ENCODE peak calls at places on chromosomes 7 and 10, in five cellular contexts. One of them, this sample, is unnamed.

GRCh38 chr10:12699258-12699700 is 302.2 kb downstream of the CCDC3 start:
- DNase-seq in heart left ventricle: no peak
- DNase-seq in cardiac muscle cell: peak
- DNase-seq in IMR-90: no peak
- DNase-seq in brain microvascular endothelial cell: no peak
- DNase-seq in this sample: no peak

GRCh38 chr10:50347394-50347802 is 96.1 kb upstream of the ASAH2 start:
- DNase-seq in heart left ventricle: no peak
- DNase-seq in cardiac muscle cell: peak
- DNase-seq in IMR-90: no peak
- DNase-seq in brain microvascular endothelial cell: no peak
- DNase-seq in this sample: peak

GRCh38 chr7:84025332-84025927 is 169.2 kb downstream of the SEMA3A start:
- DNase-seq in heart left ventricle: no peak
- DNase-seq in cardiac muscle cell: peak
- DNase-seq in IMR-90: peak
- DNase-seq in brain microvascular endothelial cell: peak
- DNase-seq in this sample: peak

GRCh38 chr7:21887779-21888178 is 57.9 kb downstream of the CDCA7L start:
- DNase-seq in heart left ventricle: no peak
- DNase-seq in cardiac muscle cell: no peak
- DNase-seq in IMR-90: no peak
- DNase-seq in brain microvascular endothelial cell: no peak
- DNase-seq in this sample: no peak

GRCh38 chr7:147982307-147982706 is 608.3 kb upstream of the C7orf33 start:
- DNase-seq in heart left ventricle: no peak
- DNase-seq in cardiac muscle cell: no peak
- DNase-seq in IMR-90: no peak
- DNase-seq in brain microvascular endothelial cell: no peak
- DNase-seq in this sample: peak

GRCh38 chr10:109735776-109736175 is 187.5 kb downstream of the XPNPEP1 start:
- DNase-seq in heart left ventricle: no peak
- DNase-seq in cardiac muscle cell: no peak
- DNase-seq in IMR-90: no peak
- DNase-seq in brain microvascular endothelial cell: no peak
- DNase-seq in this sample: no peak

GRCh38 chr7:97971120-97971989 is 18.6 kb downstream of the OCM2 start:
- DNase-seq in heart left ventricle: peak
- DNase-seq in cardiac muscle cell: peak
- DNase-seq in IMR-90: peak
- DNase-seq in brain microvascular endothelial cell: peak
- DNase-seq in this sample: peak

GRCh38 chr7:137080516-137081203 is 212.2 kb downstream of the CHRM2 start:
- DNase-seq in heart left ventricle: no peak
- DNase-seq in cardiac muscle cell: no peak
- DNase-seq in IMR-90: peak
- DNase-seq in brain microvascular endothelial cell: no peak
- DNase-seq in this sample: peak

GRCh38 chr7:140383954-140384713 is 14.2 kb downstream of the SLC37A3 start:
- DNase-seq in heart left ventricle: no peak
- DNase-seq in cardiac muscle cell: no peak
- DNase-seq in IMR-90: no peak
- DNase-seq in brain microvascular endothelial cell: no peak
- DNase-seq in this sample: no peak

GRCh38 chr10:114930320-114930719 is 7.7 kb upstream of the TRUB1 start:
- DNase-seq in heart left ventricle: no peak
- DNase-seq in cardiac muscle cell: no peak
- DNase-seq in IMR-90: no peak
- DNase-seq in brain microvascular endothelial cell: peak
- DNase-seq in this sample: no peak

GRCh38 chr7:70189261-70189660 is 591.0 kb downstream of the AUTS2 start:
- DNase-seq in heart left ventricle: no peak
- DNase-seq in cardiac muscle cell: no peak
- DNase-seq in IMR-90: no peak
- DNase-seq in brain microvascular endothelial cell: no peak
- DNase-seq in this sample: no peak

GRCh38 chr10:68397005-68397404 is 10.1 kb downstream of the RUFY2 start:
- DNase-seq in heart left ventricle: no peak
- DNase-seq in cardiac muscle cell: no peak
- DNase-seq in IMR-90: no peak
- DNase-seq in brain microvascular endothelial cell: no peak
- DNase-seq in this sample: no peak

GRCh38 chr7:33869176-33869575 is 36.2 kb upstream of the BMPER start:
- DNase-seq in heart left ventricle: no peak
- DNase-seq in cardiac muscle cell: no peak
- DNase-seq in IMR-90: no peak
- DNase-seq in brain microvascular endothelial cell: no peak
- DNase-seq in this sample: no peak
- H3K4me3 ChIP-seq in heart left ventricle: no peak
- H3K4me3 ChIP-seq in cardiac muscle cell: no peak
- H3K4me3 ChIP-seq in IMR-90: no peak
- H3K4me3 ChIP-seq in brain microvascular endothelial cell: no peak
- H3K4me3 ChIP-seq in this sample: no peak

DNA sequence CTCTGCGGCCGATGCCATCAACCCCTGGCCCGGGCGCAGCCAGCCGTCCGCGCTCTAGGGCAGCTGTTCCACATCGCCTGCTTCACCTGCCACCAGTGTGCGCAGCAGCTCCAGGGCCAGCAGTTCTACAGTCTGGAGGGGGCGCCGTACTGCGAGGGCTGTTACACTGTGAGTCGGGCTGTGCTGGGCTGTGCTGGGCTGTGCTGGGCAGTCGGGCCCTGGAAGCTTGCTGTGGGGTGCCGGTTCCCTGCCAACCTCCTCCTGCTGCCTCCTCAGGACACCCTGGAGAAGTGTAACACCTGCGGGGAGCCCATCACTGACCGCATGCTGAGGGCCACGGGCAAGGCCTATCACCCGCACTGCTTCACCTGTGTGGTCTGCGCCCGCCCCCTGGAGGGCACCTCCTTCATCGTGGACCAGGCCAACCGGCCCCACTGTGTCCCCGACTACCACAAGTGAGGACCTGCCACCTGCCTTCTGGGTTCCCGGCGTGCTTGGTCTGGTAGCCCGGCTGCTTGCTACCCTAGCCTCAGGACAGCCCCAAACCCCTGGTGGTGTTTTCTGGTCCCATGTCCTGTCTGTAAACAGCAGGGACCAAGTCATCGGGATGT is 7.5 kb downstream of the ZYX start:
- DNase-seq in heart left ventricle: no peak
- DNase-seq in cardiac muscle cell: peak
- DNase-seq in IMR-90: no peak
- DNase-seq in brain microvascular endothelial cell: no peak
- DNase-seq in this sample: no peak
- TF ChIP-seq CTCF in heart left ventricle: no peak
- TF ChIP-seq CTCF in cardiac muscle cell: no peak
- TF ChIP-seq CTCF in IMR-90: no peak
- TF ChIP-seq CTCF in brain microvascular endothelial cell: no peak
- TF ChIP-seq CTCF in this sample: no peak

DNA sequence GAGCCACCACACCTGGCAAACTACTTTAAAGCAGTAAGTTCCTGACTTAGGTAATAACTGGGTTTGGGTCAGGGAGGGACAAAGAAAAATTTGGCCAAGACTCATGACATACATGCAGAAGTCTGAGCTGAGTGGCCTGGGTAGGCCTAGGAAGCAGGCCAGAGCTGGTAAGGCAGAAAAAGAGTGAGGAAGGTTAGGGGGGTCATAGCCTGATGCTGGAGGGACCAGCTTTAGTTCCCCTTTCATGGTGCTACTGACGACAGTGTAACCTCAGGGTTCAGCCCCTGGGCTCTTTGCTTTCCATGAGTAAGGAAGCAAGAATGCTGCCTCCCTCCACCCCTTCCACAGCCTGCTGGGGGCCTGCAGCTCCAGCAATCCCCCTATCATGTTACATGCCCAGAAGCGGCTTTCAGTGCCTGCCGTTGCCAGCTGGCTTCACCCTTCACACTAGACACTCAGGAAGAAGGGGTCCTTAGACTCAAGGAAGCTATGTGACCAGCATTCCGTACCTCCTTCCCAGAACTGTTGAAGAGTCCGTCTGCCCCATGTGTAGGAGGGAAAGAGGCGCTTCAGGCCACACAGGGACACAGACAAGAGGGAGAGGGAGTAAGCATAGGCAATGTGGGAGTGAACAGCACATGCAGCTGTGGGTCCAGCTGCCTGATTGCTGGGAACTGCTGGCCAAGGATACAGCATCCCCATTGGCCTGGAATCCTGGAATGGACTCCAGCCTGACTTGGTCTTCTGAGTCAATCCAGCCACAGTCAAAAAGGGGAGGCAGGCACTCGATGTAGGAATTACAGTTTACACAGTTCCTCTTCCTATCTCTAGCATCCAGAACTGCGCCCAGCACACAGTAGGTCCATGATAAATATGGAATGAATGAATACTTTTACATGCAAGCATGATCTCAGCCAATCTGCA is 4.1 kb upstream of the PLAU start:
- DNase-seq in heart left ventricle: peak
- DNase-seq in cardiac muscle cell: peak
- DNase-seq in IMR-90: peak
- DNase-seq in brain microvascular endothelial cell: peak
- DNase-seq in this sample: no peak
- H3K4me3 ChIP-seq in heart left ventricle: no peak
- H3K4me3 ChIP-seq in cardiac muscle cell: no peak
- H3K4me3 ChIP-seq in IMR-90: peak
- H3K4me3 ChIP-seq in brain microvascular endothelial cell: no peak
- H3K4me3 ChIP-seq in this sample: no peak

GRCh38 chr10:130894485-130894884 is 417.0 kb downstream of the TCERG1L start:
- DNase-seq in heart left ventricle: no peak
- DNase-seq in cardiac muscle cell: no peak
- DNase-seq in IMR-90: no peak
- DNase-seq in brain microvascular endothelial cell: no peak
- DNase-seq in this sample: no peak

GRCh38 chr10:130898381-130898780 is 413.1 kb downstream of the TCERG1L start:
- DNase-seq in heart left ventricle: no peak
- DNase-seq in cardiac muscle cell: no peak
- DNase-seq in IMR-90: no peak
- DNase-seq in brain microvascular endothelial cell: no peak
- DNase-seq in this sample: no peak

GRCh38 chr10:130897815-130898214 is 413.7 kb downstream of the TCERG1L start:
- DNase-seq in heart left ventricle: no peak
- DNase-seq in cardiac muscle cell: no peak
- DNase-seq in IMR-90: no peak
- DNase-seq in brain microvascular endothelial cell: no peak
- DNase-seq in this sample: no peak

GRCh38 chr10:130891066-130891465 is 420.5 kb downstream of the TCERG1L start:
- DNase-seq in heart left ventricle: no peak
- DNase-seq in cardiac muscle cell: no peak
- DNase-seq in IMR-90: no peak
- DNase-seq in brain microvascular endothelial cell: no peak
- DNase-seq in this sample: no peak

DNA sequence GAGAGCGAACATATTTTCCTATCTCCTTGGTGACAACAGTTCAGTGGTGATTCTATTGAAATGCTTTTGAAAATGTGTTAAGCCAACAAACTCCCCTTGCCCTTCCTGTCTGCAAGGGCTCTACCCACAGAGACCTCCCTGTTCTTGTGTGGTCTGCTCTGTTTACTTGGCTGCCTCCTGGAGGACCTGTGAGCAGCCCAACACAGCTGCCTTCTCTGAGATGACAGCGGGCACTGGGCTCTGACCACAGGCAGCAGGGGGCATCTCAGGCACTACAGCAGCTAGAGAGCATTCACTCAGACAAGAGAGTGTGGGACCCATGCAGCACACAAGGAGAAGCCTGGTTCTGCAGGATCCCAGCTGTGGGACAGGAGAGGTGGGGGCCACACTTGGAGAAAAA is 416.3 kb downstream of the TCERG1L start:
- DNase-seq in heart left ventricle: no peak
- DNase-seq in cardiac muscle cell: no peak
- DNase-seq in IMR-90: no peak
- DNase-seq in brain microvascular endothelial cell: no peak
- DNase-seq in this sample: no peak
- TF ChIP-seq CTCF in heart left ventricle: no peak
- TF ChIP-seq CTCF in cardiac muscle cell: no peak
- TF ChIP-seq CTCF in IMR-90: no peak
- TF ChIP-seq CTCF in brain microvascular endothelial cell: no peak
- TF ChIP-seq CTCF in this sample: no peak